ENCODE peak calls at places on chromosomes 16 and 17, in nine cellular contexts. B is lower leg skin, D is astrocyte of the cerebellum, P is suprapubic skin, O is astrocyte, Z is nephron progenitor cell, H is AG04450, I is WTC11, V is mesothelial cell of epicardium. X is an unnamed sample.
A peak's percentile ranks its signal among the peaks of the same experiment; 100 is the strongest.

GRCh38 chr17:55634702-55635101 is 88.0 kb downstream of the TMEM100 start:
- DNase-seq in O (no peak), D (no peak), P (no peak), Z (no peak), V (no peak), I (no peak), B (no peak), H (no peak), X (no peak)

GRCh38 chr16:12704492-12705111 is 99.1 kb downstream of the CPPED1 start:
- DNase-seq in O (no peak), B (no peak), D (no peak), P (peak; percentile 79), H (no peak), Z (no peak), V (no peak), I (no peak), X (no peak)

GRCh38 chr17:13704333-13704732 is 102.6 kb upstream of the HS3ST3A1 start:
- DNase-seq in V (no peak), B (no peak), D (peak; percentile 43), O (peak; percentile 86), I (no peak), H (no peak), P (no peak), Z (no peak), X (no peak)

GRCh38 chr16:4800290-4801041 is 2.0 kb downstream of the ROGDI start:
- DNase-seq in B (no peak), V (no peak), P (no peak), I (no peak), D (no peak), H (no peak), O (no peak), Z (peak; percentile 26), X (no peak)

GRCh38 chr16:12323007-12323699 is 346.6 kb downstream of the SNX29 start:
- DNase-seq in Z (no peak), O (no peak), V (no peak), B (no peak), P (no peak), H (no peak), D (no peak), I (no peak), X (peak; percentile 48)

GRCh38 chr16:73206306-73206705 is 158.4 kb upstream of the ZFHX3 start:
- DNase-seq in I (no peak), Z (no peak), O (no peak), P (no peak), D (no peak), V (no peak), B (no peak), H (no peak), X (no peak)

GRCh38 chr16:58054289-58054688 is 28.7 kb downstream of the MMP15 start:
- DNase-seq in I (no peak), P (no peak), V (no peak), B (no peak), Z (no peak), D (no peak), H (no peak), O (no peak), X (no peak)

GRCh38 chr16:11224894-11225676 is 30.9 kb downstream of the SOCS1 start:
- DNase-seq in Z (no peak), B (no peak), D (no peak), P (no peak), O (no peak), I (no peak), H (no peak), V (no peak), X (peak; percentile 65)

GRCh38 chr16:48393843-48394703 is 8.9 kb upstream of the SIAH1 start:
- DNase-seq in Z (no peak), P (no peak), O (peak; percentile 46), V (no peak), I (no peak), D (no peak), B (peak; percentile 70), H (no peak), X (no peak)

GRCh38 chr16:86951831-86952598 is 365.2 kb downstream of the C16orf95 start:
- DNase-seq in P (no peak), Z (no peak), B (peak; percentile 41), I (no peak), H (peak; percentile 87), O (peak; percentile 99), D (peak; percentile 92), V (no peak), X (no peak)

GRCh38 chr16:4283939-4284338 is 11.1 kb upstream of the TFAP4 start:
- DNase-seq in V (no peak), D (no peak), B (no peak), P (no peak), H (no peak), Z (no peak), O (peak; percentile 20), I (no peak), X (no peak)

GRCh38 chr17:4950757-4951204 is at the start of gene ENO3:
- DNase-seq in P (no peak), H (no peak), B (no peak), D (no peak), O (no peak), Z (peak; percentile 45), I (peak; percentile 42), V (no peak), X (no peak)

GRCh38 chr16:28984619-28985135 is at the start of gene LAT:
- DNase-seq in P (no peak), V (no peak), D (no peak), O (no peak), I (no peak), B (no peak), H (no peak), Z (no peak), X (no peak)

GRCh38 chr17:47208744-47209488 is at the start of gene MYL4:
- DNase-seq in Z (no peak), I (no peak), D (no peak), H (no peak), O (no peak), B (no peak), V (no peak), P (no peak), X (no peak)

GRCh38 chr16:57263585-57264351 is 18.7 kb downstream of the ARL2BP start:
- DNase-seq in I (no peak), Z (no peak), V (no peak), D (no peak), O (no peak), B (no peak), P (no peak), H (no peak), X (no peak)

GRCh38 chr16:27472091-27473020 is 70.4 kb downstream of the IL21R start:
- DNase-seq in H (no peak), V (no peak), Z (no peak), D (no peak), P (no peak), O (no peak), B (no peak), I (no peak), X (no peak)

GRCh38 chr16:24328835-24329418 is 72.8 kb downstream of the CACNG3 start:
- DNase-seq in D (no peak), H (no peak), V (no peak), I (no peak), P (no peak), O (no peak), B (no peak), Z (no peak), X (no peak)

GRCh38 chr17:38747385-38748328 is 479 bp downstream of the PCGF2 start:
- DNase-seq in Z (peak; percentile 78), I (peak; percentile 64), P (no peak), O (no peak), D (no peak), V (peak; percentile 60), H (no peak), B (no peak), X (no peak)

GRCh38 chr16:78720416-78720815 is 621.0 kb downstream of the WWOX start:
- DNase-seq in Z (no peak), I (no peak), P (no peak), O (no peak), B (no peak), D (no peak), H (no peak), V (no peak), X (no peak)

GRCh38 chr17:57372156-57372555 is 115.8 kb downstream of the MSI2 start:
- DNase-seq in O (peak; percentile 70), D (peak; percentile 78), Z (no peak), V (no peak), H (no peak), P (no peak), I (no peak), B (no peak), X (no peak)

GRCh38 chr16:30352488-30353401 is 2.4 kb downstream of the CD2BP2 start:
- DNase-seq in Z (no peak), V (no peak), D (no peak), O (no peak), P (no peak), H (no peak), B (no peak), I (no peak), X (no peak)
- TF ChIP-seq CTCF in Z (peak; percentile 24), V (peak; percentile 43), D (peak; percentile 16), O (peak; percentile 12), P (no peak), H (peak; percentile 30), B (no peak), I (no peak), X (no peak)

GRCh38 chr17:73707358-73707757 is 63.1 kb upstream of the SDK2 start:
- DNase-seq in I (no peak), B (no peak), O (no peak), P (no peak), Z (no peak), H (no peak), V (no peak), D (no peak), X (no peak)
- TF ChIP-seq CTCF in I (no peak), B (no peak), O (no peak), P (no peak), Z (no peak), H (no peak), V (no peak), D (no peak), X (no peak)

GRCh38 chr16:1583180-1583579 is 28.7 kb downstream of the IFT140 start:
- DNase-seq in H (no peak), V (no peak), O (no peak), D (no peak), B (no peak), Z (no peak), P (no peak), I (no peak), X (no peak)
- TF ChIP-seq CTCF in H (no peak), V (no peak), O (no peak), D (no peak), B (no peak), Z (no peak), P (no peak), I (no peak), X (no peak)

DNA sequence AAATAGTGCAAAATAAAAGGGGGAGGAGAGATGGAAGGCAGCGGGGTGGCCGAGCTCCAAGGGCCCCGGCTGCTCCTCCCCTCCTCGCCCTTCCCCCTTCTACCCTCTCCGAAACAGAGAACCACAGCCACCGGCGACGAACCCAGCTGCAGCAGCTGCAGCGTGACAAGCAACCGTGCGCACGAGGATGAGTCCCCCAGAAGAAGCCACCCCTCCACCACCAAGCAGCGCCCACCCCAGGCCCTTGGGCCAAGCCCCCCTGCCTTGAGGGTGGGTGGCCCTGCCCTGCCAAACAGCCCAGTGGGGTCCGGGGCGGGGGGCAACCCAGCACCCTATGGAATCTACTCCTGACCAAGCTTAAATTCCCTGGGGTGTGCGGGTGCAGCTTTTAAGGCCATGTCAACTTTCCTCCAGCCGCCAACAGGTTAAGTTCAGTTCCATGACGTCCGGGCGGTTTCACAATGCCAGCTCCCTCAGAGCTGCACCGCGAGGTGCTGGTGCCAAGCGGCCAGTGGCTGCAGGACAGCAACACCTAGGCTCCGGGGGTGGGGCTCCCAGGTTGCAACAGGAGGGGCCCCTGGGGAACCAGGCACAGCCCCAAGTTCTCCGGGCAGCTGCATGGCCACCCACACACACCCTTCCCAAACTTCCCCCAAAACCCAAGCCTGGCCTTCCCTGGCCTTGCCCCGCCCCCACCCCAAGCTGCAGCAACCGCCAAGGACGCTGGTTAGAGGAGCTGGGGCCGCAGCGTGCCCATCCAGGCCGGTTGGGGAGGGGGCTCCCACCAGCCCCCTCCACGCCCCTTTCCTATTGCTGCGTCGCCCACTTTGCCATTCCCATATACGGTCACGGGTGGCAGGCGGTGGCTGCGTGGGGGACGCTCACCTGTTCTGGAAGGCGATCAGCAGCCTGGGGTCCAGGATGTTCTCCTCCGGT is 2.0 kb downstream of the CBX4 start:
- DNase-seq in D (no peak), V (peak; percentile 47), P (no peak), H (no peak), I (peak; percentile 54), B (peak; percentile 60), Z (peak; percentile 38), O (peak; percentile 53), X (peak; percentile 59)
- TF ChIP-seq CTCF in D (no peak), V (no peak), P (no peak), H (peak; percentile 8), I (no peak), B (no peak), Z (no peak), O (no peak), X (no peak)